ENCODE peak calls at places on chromosome 16, in four cellular contexts. X is CD8-positive, alpha-beta T cell; Q is progenitor cell of endocrine pancreas; V is RWPE1. D is an unnamed sample.

GRCh38 chr16:14436410-14436955 is 193.6 kb downstream of the PARN start:
- DNase-seq in Q (no peak), V (no peak), X (peak), D (no peak)

GRCh38 chr16:79685871-79686270 is 85.3 kb upstream of the MAF start:
- DNase-seq in X (no peak), Q (no peak), V (no peak), D (no peak)

GRCh38 chr16:31215287-31216115 is 1.4 kb downstream of the PYDC1 start:
- DNase-seq in Q (peak), V (peak), X (peak), D (peak)

GRCh38 chr16:50185005-50185505 is 31.9 kb downstream of the TENT4B start:
- DNase-seq in X (no peak), V (no peak), Q (no peak), D (no peak)

GRCh38 chr16:21172650-21173049 is 14.2 kb downstream of the LDAF1 start:
- DNase-seq in Q (no peak), V (no peak), X (no peak), D (no peak)

GRCh38 chr16:534089-534635 is 6.7 kb downstream of the CAPN15 start:
- DNase-seq in X (no peak), Q (no peak), V (no peak), D (no peak)

GRCh38 chr16:69927056-69927757 is 23.9 kb upstream of the CLEC18A start:
- DNase-seq in X (no peak), Q (no peak), V (no peak), D (peak)

GRCh38 chr16:57091200-57091989 is 988 bp upstream of the CPNE2 start:
- DNase-seq in V (peak), Q (peak), X (no peak), D (no peak)

GRCh38 chr16:57045694-57046381 is 46.5 kb upstream of the CPNE2 start:
- DNase-seq in X (peak), V (peak), Q (peak), D (peak)

GRCh38 chr16:8355714-8356113 is 234.6 kb downstream of the TMEM114 start:
- DNase-seq in X (no peak), Q (no peak), V (no peak), D (no peak)

GRCh38 chr16:23377071-23377931 is 75.2 kb downstream of the SCNN1B start:
- DNase-seq in V (no peak), X (no peak), Q (no peak), D (no peak)

GRCh38 chr16:57725077-57725953 is 10.3 kb upstream of the KATNB1 start:
- DNase-seq in X (no peak), Q (no peak), V (no peak), D (peak)

GRCh38 chr16:2598723-2599122 is 60.9 kb downstream of the PDPK1 start:
- DNase-seq in Q (no peak), X (no peak), V (no peak), D (no peak)

GRCh38 chr16:9092282-9092962 is 978 bp downstream of the HAPSTR1 start:
- DNase-seq in V (peak), Q (peak), X (peak), D (peak)

GRCh38 chr16:3656491-3657468 is 2.3 kb downstream of the DNASE1 start:
- DNase-seq in Q (no peak), X (no peak), V (peak), D (no peak)

GRCh38 chr16:67169642-67170167 is 633 bp upstream of the NOL3 start:
- DNase-seq in Q (no peak), V (no peak), X (no peak), D (peak)

GRCh38 chr16:57131351-57131970 is 39.1 kb downstream of the CPNE2 start:
- DNase-seq in V (no peak), X (peak), Q (no peak), D (no peak)

GRCh38 chr16:56518435-56518834 is 1.4 kb downstream of the BBS2 start:
- DNase-seq in X (no peak), Q (no peak), V (no peak), D (no peak)

GRCh38 chr16:35404273-35404672 is 1944.9 kb downstream of the TP53TG3F start:
- DNase-seq in Q (no peak), X (no peak), V (no peak), D (no peak)

GRCh38 chr16:49454426-49455180 is 81.0 kb downstream of the C16orf78 start:
- DNase-seq in X (no peak), Q (no peak), V (no peak), D (no peak)

GRCh38 chr16:88078111-88078775 is 127.0 kb downstream of the BANP start:
- DNase-seq in V (no peak), X (no peak), Q (no peak), D (no peak)

GRCh38 chr16:55021595-55022475 is 91.2 kb downstream of the IRX5 start:
- DNase-seq in Q (no peak), V (peak), X (no peak), D (no peak)

GRCh38 chr16:81738831-81739496 is 40.1 kb upstream of the PLCG2 start:
- DNase-seq in X (no peak), V (no peak), Q (no peak), D (peak)

GRCh38 chr16:17364319-17365210 is 106.2 kb downstream of the XYLT1 start:
- DNase-seq in Q (no peak), V (peak), X (peak), D (no peak)

GRCh38 chr16:24839347-24839972 is 6.3 kb upstream of the SLC5A11 start:
- DNase-seq in Q (no peak), X (no peak), V (no peak), D (no peak)

DNA sequence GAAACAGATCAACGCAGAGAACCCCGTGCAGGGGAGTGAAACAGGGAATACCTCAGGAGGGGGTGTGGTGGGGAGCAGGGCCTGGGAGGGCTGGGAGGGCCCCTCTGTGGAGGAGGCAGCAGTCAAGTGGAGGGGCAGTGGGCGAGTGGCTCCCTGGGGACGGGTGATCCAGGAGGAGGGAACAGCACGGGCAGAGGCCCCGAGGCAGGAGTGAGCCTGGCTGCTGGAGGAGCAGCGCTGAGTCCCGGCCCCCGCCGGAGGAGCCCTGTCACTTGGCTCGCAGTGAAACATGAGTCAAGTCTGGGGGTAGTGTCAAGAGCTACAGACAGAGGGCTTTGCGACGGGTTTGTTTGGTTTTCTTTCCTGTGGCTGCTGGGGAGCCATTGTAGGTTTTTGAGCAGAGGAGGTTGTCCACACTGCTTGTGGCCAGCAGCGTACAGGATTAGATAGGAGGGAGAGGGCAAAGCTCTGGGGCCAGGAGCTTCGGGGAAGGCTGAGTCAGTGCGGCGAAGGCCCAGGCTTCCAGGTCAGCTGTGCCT is 115.7 kb upstream of the CIBAR2 start:
- DNase-seq in X (no peak), V (no peak), Q (no peak), D (peak)
- TF ChIP-seq CTCF in X (no peak), V (no peak), Q (no peak), D (peak)

GRCh38 chr16:52538511-52538910 is 8.4 kb downstream of the TOX3 start:
- DNase-seq in Q (no peak), X (no peak), V (no peak), D (no peak)
- TF ChIP-seq CTCF in Q (no peak), X (no peak), V (no peak), D (no peak)

DNA sequence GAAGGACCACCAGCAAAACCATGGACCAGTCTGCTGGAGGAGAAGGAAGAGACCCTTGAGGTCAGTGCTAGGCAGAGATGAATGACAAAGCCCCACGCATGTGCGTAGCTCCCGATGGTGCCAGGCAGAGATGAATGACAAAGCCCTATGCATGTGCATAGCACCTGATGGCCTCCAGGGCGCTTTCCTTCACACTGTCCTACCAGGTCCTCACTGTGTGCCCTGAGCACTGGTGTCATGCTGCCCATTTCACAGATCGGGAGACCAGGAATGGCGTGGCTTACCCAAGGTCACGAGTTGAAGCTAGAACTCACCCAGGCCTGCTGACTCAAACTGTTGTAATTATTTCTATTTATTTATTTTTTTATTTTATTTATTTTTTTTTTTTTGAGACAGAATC is 149.6 kb downstream of the KATNIP start:
- DNase-seq in Q (no peak), X (no peak), V (no peak), D (no peak)
- TF ChIP-seq CTCF in Q (no peak), X (no peak), V (no peak), D (no peak)

DNA sequence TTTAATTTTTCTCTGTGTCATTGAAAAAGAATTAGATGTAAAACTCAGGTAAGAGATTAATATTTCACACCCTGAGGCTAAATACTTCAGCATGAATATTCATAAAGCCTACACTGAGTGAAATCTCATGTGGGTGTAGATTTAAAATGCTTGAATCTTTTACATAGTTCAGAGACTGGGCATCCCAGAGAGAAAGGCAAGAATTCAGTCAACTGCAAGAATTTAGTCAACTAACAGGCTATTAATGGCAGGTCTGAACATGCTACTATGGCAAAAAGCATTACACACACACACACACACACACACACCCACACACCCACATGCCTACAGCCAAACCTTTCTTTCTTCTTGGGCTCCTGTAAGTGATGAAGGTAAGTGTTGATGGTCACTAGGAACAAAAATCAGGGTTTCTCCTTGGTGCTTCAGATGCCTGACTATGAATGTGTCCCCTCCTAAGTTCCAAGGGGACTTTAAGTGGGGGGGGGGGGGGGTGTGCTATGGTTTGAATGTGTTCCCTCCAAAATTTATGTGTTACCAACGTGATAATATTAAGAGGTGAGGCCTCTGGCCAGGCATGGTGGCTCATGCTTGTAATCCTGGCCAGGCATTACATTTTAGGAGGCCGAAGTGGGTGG is 63.7 kb upstream of the PSMD7 start:
- DNase-seq in X (no peak), V (peak), Q (no peak), D (no peak)
- TF ChIP-seq CTCF in X (no peak), V (no peak), Q (no peak), D (no peak)

GRCh38 chr16:19213885-19214284 is 45.8 kb downstream of the SYT17 start:
- DNase-seq in V (no peak), Q (no peak), X (no peak), D (no peak)
- TF ChIP-seq CTCF in V (no peak), Q (no peak), X (no peak), D (no peak)